ENCODE peak calls at places on chromosomes 4 and X, in ten cellular contexts. S, F, N, D, C, Z, J, U, G and H are unnamed samples.

GRCh38 chr4:89316931-89317366 is 9.3 kb upstream of the GPRIN3 start:
- DNase-seq in N (no peak), G (no peak), D (peak), J (no peak), U (no peak), S (peak), F (no peak), Z (no peak), C (peak), H (peak)

GRCh38 chr4:26787461-26788340 is 72.9 kb upstream of the STIM2 start:
- DNase-seq in Z (peak), U (peak), N (no peak), G (peak), J (no peak), S (peak), C (no peak), F (peak), D (peak), H (peak)

GRCh38 chrX:71315917-71316316 is 14.4 kb downstream of the ITGB1BP2 start:
- DNase-seq in Z (no peak), D (peak), G (no peak), J (no peak), F (no peak), S (no peak), U (no peak), C (no peak), N (no peak), H (no peak)

GRCh38 chrX:508163-508562 is 121.5 kb upstream of the PPP2R3B start:
- DNase-seq in J (no peak), Z (no peak), D (no peak), F (no peak), S (no peak), G (no peak), U (no peak), C (no peak), N (no peak), H (no peak)

GRCh38 chr4:7861440-7861881 is 78.2 kb downstream of the AFAP1 start:
- DNase-seq in J (peak), Z (no peak), U (no peak), F (no peak), S (peak), C (peak), D (peak), G (peak), N (no peak), H (peak)

GRCh38 chr4:5712517-5712916 is 1.5 kb downstream of the EVC start:
- DNase-seq in D (peak), C (peak), J (peak), S (no peak), Z (no peak), F (no peak), G (no peak), U (peak), N (peak), H (peak)

GRCh38 chrX:71809886-71810285 is 46.7 kb downstream of the CXorf49B start:
- DNase-seq in U (no peak), D (no peak), F (no peak), J (no peak), C (no peak), Z (no peak), S (no peak), N (no peak), G (no peak), H (no peak)

GRCh38 chrX:40945366-40945713 is 139.9 kb upstream of the USP9X start:
- DNase-seq in D (peak), N (no peak), G (no peak), F (no peak), S (peak), Z (peak), U (no peak), J (no peak), C (no peak), H (peak)

GRCh38 chrX:10138726-10139125 is 18.0 kb upstream of the CLCN4 start:
- DNase-seq in Z (no peak), S (no peak), G (no peak), D (no peak), F (no peak), C (no peak), U (no peak), J (no peak), N (no peak), H (no peak)

GRCh38 chrX:106752101-106752678 is 25.7 kb downstream of the RNF128 start:
- DNase-seq in Z (no peak), D (peak), N (no peak), S (peak), G (no peak), J (no peak), F (no peak), C (no peak), U (no peak), H (no peak)

GRCh38 chr4:146334862-146335449 is 120.6 kb downstream of the REELD1 start:
- DNase-seq in N (no peak), S (peak), C (no peak), J (no peak), Z (no peak), F (no peak), D (peak), G (no peak), U (no peak), H (no peak)

GRCh38 chr4:25795566-25796454 is 67.0 kb downstream of the SEL1L3 start:
- DNase-seq in J (peak), S (no peak), Z (no peak), F (no peak), N (no peak), U (no peak), G (no peak), D (peak), C (peak), H (peak)

GRCh38 chr4:107956011-107956410 is 24.7 kb downstream of the CYP2U1 start:
- DNase-seq in Z (no peak), U (no peak), J (no peak), F (no peak), C (no peak), G (no peak), N (no peak), S (no peak), D (no peak), H (no peak)

GRCh38 chr4:41745292-41746024 is 3.1 kb downstream of the PHOX2B start:
- DNase-seq in D (no peak), N (no peak), G (no peak), J (no peak), U (no peak), S (no peak), Z (no peak), C (no peak), F (no peak), H (no peak)

DNA sequence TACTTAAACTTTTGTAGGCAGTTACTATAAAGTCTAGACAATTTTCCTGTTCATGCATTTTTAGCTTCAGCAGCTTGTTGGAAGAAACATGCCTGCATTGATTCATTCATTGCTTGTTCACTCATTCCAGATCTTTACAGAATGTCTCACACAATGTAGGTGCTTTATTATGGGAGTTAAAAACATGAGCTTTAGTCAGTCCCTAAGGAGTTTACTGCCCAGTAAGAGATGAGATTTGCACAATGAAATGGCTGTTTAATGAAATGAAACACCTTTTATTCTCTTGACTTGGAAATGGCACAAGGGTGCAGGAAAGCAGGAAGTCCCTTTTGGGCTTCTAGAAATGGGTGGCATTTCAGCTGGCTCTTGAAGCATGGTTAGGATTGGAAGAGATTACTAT is 2.9 kb downstream of the NOCT start:
- DNase-seq in D (peak), C (no peak), S (no peak), Z (no peak), F (no peak), J (no peak), N (no peak), G (no peak), U (no peak), H (no peak)
- H3K4me3 ChIP-seq in D (no peak), C (no peak), S (peak), Z (no peak), F (no peak), J (peak), N (no peak), G (no peak), U (no peak), H (no peak)

DNA sequence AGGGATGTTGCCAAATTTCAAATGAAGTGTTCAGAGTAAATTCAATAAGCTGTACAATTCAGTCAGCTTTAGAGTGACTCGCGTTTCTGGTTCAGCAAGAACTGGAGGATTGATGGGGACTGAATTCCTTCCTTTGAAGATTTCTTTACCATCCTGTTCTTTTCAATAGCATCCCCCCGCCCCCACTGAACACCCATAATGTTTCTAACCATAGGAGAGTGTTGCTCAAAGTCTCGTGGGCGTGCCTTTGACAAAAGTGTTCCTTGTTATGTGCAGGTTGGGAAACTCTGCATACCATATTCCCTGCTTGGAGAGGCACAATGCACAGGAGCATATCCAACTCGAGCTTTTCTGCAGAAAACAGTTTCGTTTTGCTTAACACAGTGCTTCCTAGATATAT is 323.5 kb upstream of the CASK start:
- DNase-seq in N (no peak), F (no peak), Z (no peak), U (no peak), J (no peak), G (no peak), C (no peak), D (peak), S (no peak), H (no peak)
- H3K4me3 ChIP-seq in N (no peak), F (no peak), Z (no peak), U (no peak), J (no peak), G (peak), C (no peak), D (peak), S (no peak), H (no peak)

DNA sequence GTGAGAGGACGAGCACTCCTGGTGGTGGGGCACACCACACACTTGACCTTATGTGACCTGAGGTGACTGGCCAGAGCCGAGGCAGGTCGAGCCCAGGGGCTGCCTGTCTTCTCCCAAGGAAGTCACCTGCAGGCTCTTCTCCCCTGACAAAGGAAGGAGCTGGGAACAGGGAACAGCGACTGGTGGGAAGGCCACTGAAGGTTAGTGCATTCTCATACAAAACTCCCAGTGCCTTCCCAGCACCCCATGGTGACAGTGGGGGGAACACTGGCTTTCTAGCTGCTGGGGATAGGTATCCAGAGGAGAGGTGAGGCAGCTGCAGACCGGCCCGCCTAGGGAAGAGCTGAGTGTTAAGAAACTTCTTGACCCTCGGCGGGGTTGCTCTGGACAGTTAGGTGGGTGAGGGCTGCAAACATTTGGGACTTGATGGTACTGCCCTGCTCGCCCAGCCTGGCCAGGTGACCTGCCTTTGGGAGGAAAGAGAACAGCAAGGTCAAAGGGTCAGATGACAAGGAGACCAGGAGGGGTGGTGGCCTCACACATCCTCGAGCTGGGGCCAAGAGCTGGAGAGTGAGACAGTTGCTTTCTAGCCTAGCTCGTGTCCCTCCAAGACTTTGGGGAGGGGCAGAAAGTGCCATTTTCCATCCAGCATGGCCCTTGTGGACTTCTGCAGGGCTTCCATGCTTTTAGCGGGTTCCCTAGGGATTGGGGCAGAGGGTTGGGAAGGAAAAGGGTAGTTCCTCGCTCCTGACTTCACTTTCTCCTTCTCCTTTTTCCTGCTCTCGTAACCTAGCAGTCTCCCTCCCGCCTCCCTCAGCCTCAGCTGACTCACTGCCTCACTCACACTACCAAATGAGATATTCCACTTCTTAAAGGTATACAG is 2.7 kb downstream of the NALF2 start:
- DNase-seq in F (no peak), G (no peak), J (no peak), D (no peak), U (no peak), C (no peak), Z (no peak), S (no peak), N (no peak), H (no peak)
- H3K4me3 ChIP-seq in F (no peak), G (peak), J (no peak), D (no peak), U (no peak), C (no peak), Z (no peak), S (no peak), N (no peak), H (no peak)

DNA sequence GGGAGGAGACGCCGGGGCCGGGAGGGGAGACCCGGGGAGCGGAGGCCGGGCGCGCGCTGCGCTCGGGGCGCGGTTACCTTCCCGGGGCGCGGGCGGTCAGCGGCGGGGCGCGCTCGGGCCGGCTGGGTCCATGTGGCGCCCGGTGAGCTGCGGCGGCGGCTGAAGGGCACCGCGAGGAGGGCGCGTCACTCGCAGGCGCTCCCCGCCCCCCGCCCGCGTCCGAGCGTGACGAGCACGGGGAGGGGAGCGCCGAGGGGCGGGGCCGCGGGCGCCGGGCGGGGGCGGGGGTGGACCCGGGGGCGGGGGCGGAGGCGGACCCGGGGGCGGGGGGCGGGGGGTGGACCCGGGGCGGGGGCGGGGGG is at the start of gene CPLX1:
- DNase-seq in G (no peak), S (peak), J (no peak), N (no peak), D (no peak), U (no peak), Z (peak), F (no peak), C (no peak), H (no peak)
- H3K4me3 ChIP-seq in G (peak), S (peak), J (no peak), N (no peak), D (no peak), U (no peak), Z (peak), F (peak), C (no peak), H (peak)

GRCh38 chr4:664713-665231 is 9.3 kb downstream of the ATP5ME start:
- DNase-seq in N (no peak), C (no peak), S (no peak), G (no peak), U (no peak), F (peak), Z (no peak), D (no peak), J (no peak), H (no peak)
- H3K4me3 ChIP-seq in N (no peak), C (no peak), S (no peak), G (no peak), U (no peak), F (no peak), Z (no peak), D (no peak), J (no peak), H (no peak)